ENCODE peak calls at places on chromosomes 3 and 15, in six cellular contexts. U is H1, W is HepG2, N is HCT116, F is SK-N-SH, D is K562. K is an unnamed sample.
A peak's percentile ranks its signal among the peaks of the same experiment; 100 is the strongest.

GRCh38 chr15:85618956-85619491 is 175.7 kb downstream of the KLHL25 start:
- DNase-seq in U (no peak), W (no peak), N (no peak), F (no peak), D (no peak), K (no peak)

GRCh38 chr3:46935989-46936620 is 40.4 kb downstream of the CCDC12 start:
- DNase-seq in U (no peak), W (no peak), N (no peak), F (no peak), D (no peak), K (no peak)

GRCh38 chr3:17581421-17582080 is 160.9 kb downstream of the TBC1D5 start:
- DNase-seq in U (no peak), W (no peak), N (no peak), F (no peak), D (no peak), K (no peak)

GRCh38 chr15:90603893-90604292 is 74.2 kb downstream of the CRTC3 start:
- DNase-seq in U (no peak), W (no peak), N (no peak), F (no peak), D (no peak), K (peak; percentile 18)

GRCh38 chr15:76293361-76293760 is 17.9 kb downstream of the ETFA start:
- DNase-seq in U (no peak), W (no peak), N (no peak), F (no peak), D (no peak), K (no peak)

GRCh38 chr3:56858331-56858730 is 56.6 kb upstream of the ARHGEF3 start:
- DNase-seq in U (no peak), W (peak; percentile 25), N (no peak), F (no peak), D (no peak), K (peak; percentile 10)

GRCh38 chr3:184300377-184300717 is 1.3 kb downstream of the PSMD2 start:
- DNase-seq in U (no peak), W (no peak), N (no peak), F (no peak), D (no peak), K (no peak)

GRCh38 chr15:49199666-49200065 is 29.6 kb downstream of the GALK2 start:
- DNase-seq in U (no peak), W (no peak), N (no peak), F (no peak), D (no peak), K (no peak)

GRCh38 chr3:143535994-143536784 is 312.1 kb downstream of the SLC9A9 start:
- DNase-seq in U (no peak), W (no peak), N (no peak), F (no peak), D (no peak), K (no peak)

GRCh38 chr3:72820405-72820804 is 27.8 kb downstream of the SHQ1 start:
- DNase-seq in U (no peak), W (no peak), N (no peak), F (no peak), D (no peak), K (peak; percentile 51)

DNA sequence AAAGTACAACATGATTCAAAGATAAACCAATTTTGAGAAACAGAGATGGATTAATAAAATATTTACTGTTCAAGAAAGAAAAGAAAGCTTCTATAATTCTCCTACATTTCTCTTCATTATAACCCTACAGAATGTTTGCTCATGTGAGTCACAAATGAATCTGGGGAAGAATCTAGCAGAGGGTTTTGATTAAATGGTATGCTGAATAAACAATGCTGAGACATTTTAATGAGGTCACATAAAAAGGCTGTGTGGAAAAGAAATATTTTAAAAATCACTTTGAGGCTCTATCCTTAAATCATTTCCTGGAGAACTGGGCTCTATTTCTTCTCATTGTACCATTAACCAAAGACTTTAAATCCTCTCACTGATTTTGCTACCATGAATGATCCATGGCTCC is 727.7 kb downstream of the NTRK3 start:
- DNase-seq in U (no peak), W (no peak), N (no peak), F (no peak), D (no peak), K (no peak)
- TF ChIP-seq JUND in U (no peak), W (no peak), N (no peak), F (no peak), D (no peak), K (no peak)

GRCh38 chr3:39288300-39288808 is 8.5 kb upstream of the CX3CR1 start:
- DNase-seq in U (peak; percentile 91), W (peak; percentile 74), N (peak; percentile 78), F (peak; percentile 92), D (peak; percentile 97), K (peak; percentile 89)

GRCh38 chr3:39289107-39289506 is 9.3 kb upstream of the CX3CR1 start:
- DNase-seq in U (no peak), W (no peak), N (no peak), F (no peak), D (no peak), K (no peak)

GRCh38 chr3:39286771-39287170 is 6.9 kb upstream of the CX3CR1 start:
- DNase-seq in U (no peak), W (no peak), N (no peak), F (no peak), D (no peak), K (no peak)

GRCh38 chr3:39287859-39288221 is 8.0 kb upstream of the CX3CR1 start:
- DNase-seq in U (no peak), W (no peak), N (no peak), F (no peak), D (no peak), K (no peak)

DNA sequence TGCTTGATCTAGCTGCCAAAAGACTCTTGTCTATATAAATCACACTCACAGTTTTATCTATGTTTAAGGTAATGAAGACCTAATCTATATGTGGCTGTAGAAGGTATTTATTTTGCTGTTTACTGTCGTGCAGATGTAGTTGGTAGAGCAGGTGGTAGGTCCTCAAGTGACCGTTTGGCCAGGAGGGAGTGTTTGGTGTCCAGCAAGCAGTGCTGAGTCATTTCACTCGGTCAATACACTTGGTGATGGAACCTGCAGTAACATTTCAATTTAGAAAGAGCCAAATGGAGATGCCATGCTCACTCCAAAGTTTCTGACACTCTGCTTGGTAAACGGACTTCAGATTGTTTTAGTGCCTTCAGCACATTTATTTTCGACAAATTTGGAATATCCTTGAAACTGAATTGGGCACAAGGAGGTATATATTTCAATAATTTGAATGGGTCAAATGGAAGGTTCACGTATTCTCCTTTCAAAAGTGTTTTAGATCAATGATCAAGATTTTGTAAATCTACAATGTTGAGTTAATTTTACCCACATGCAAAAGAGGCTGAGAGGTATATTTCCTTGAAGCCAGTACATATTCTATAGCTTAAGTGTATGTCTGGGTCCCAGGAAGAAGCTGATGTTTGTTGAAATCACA is 7.5 kb upstream of the CX3CR1 start:
- DNase-seq in U (no peak), W (no peak), N (no peak), F (no peak), D (peak; percentile 64), K (peak; percentile 59)
- TF ChIP-seq JUND in U (no peak), W (no peak), N (no peak), F (no peak), D (peak; percentile 45), K (no peak)

GRCh38 chr3:7367968-7368367 is 507.1 kb downstream of the GRM7 start:
- DNase-seq in U (no peak), W (no peak), N (no peak), F (no peak), D (no peak), K (no peak)
- TF ChIP-seq JUND in U (no peak), W (no peak), N (no peak), F (no peak), D (no peak), K (no peak)

DNA sequence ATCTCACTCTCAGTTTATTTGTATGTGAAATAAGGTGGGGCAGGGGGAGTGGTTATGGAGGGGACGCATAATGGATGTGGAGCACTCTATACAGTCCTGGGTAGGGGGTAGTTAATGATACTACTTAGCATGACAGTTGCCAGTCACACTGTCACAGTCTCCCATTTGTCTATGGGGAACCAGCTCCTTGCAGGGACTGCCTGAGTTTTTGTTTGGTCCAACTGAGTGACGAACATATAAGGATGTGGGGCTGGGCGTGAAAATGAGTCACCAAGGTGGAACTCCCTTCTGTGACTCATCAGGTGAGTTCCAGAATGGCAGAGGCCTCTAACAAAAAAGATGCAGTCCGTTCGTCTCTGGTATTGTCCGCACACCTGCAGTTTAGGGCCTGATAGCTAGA is 235.3 kb upstream of the ST8SIA2 start:
- DNase-seq in U (no peak), W (no peak), N (peak; percentile 82), F (no peak), D (no peak), K (no peak)
- TF ChIP-seq JUND in U (peak; percentile 89), W (no peak), N (peak; percentile 89), F (no peak), D (no peak), K (no peak)